ENCODE peak calls at places on chromosomes 16 and 17, in eight cellular contexts. J is KBM-7; C is left cardiac atrium; T is effector CD4-positive, alpha-beta T cell; L is WTC11; R is AG08395; Y is WERI-Rb-1; N is iris pigment epithelial cell. I is an unnamed sample.
A peak's percentile ranks its signal among the peaks of the same experiment; 100 is the strongest.

GRCh38 chr16:88504489-88505404 is 51.7 kb downstream of the ZFPM1 start:
- DNase-seq in J (no peak), C (no peak), T (no peak), L (no peak), R (no peak), Y (peak; percentile 84), N (no peak), I (no peak)

GRCh38 chr16:57354311-57354710 is 4.3 kb upstream of the CCL22 start:
- DNase-seq in J (no peak), C (no peak), T (no peak), L (no peak), R (no peak), Y (no peak), N (no peak), I (no peak)

GRCh38 chr17:57109393-57110151 is 24.5 kb downstream of the AKAP1 start:
- DNase-seq in J (no peak), C (peak; percentile 68), T (no peak), L (peak; percentile 38), R (no peak), Y (peak; percentile 41), N (peak; percentile 18), I (no peak)

GRCh38 chr17:77098884-77099545 is 41.8 kb upstream of the SEC14L1 start:
- DNase-seq in J (peak; percentile 37), C (no peak), T (peak; percentile 8), L (no peak), R (peak; percentile 73), Y (no peak), N (peak; percentile 94), I (peak; percentile 69)

GRCh38 chr17:41992576-41992975 is 24.7 kb downstream of the DNAJC7 start:
- DNase-seq in J (no peak), C (no peak), T (no peak), L (no peak), R (no peak), Y (no peak), N (no peak), I (no peak)

GRCh38 chr17:40909351-40909750 is 24.3 kb upstream of the KRT20 start:
- DNase-seq in J (peak; percentile 73), C (peak; percentile 72), T (peak; percentile 54), L (peak; percentile 79), R (peak; percentile 91), Y (peak; percentile 82), N (peak; percentile 96), I (peak; percentile 86)

GRCh38 chr17:44916781-44917241 is 1.5 kb upstream of the GFAP start:
- DNase-seq in J (no peak), C (peak; percentile 78), T (no peak), L (no peak), R (peak; percentile 58), Y (no peak), N (no peak), I (no peak)

GRCh38 chr16:11138769-11139623 is 117.0 kb downstream of the SOCS1 start:
- DNase-seq in J (no peak), C (no peak), T (no peak), L (no peak), R (peak; percentile 17), Y (no peak), N (peak; percentile 31), I (no peak)

GRCh38 chr16:72198641-72199250 is 26.8 kb upstream of the PMFBP1 start:
- DNase-seq in J (no peak), C (no peak), T (no peak), L (peak; percentile 15), R (no peak), Y (no peak), N (no peak), I (no peak)

GRCh38 chr16:15495898-15496297 is 61.5 kb downstream of the BMERB1 start:
- DNase-seq in J (no peak), C (no peak), T (no peak), L (no peak), R (no peak), Y (no peak), N (no peak), I (no peak)

GRCh38 chr17:5780476-5780875 is 196.2 kb upstream of the NLRP1 start:
- DNase-seq in J (no peak), C (no peak), T (no peak), L (no peak), R (peak; percentile 64), Y (no peak), N (peak; percentile 79), I (no peak)

GRCh38 chr17:55717898-55718735 is 4.5 kb downstream of the TMEM100 start:
- DNase-seq in J (peak; percentile 73), C (peak; percentile 86), T (peak; percentile 17), L (peak; percentile 82), R (peak; percentile 44), Y (peak; percentile 82), N (peak; percentile 81), I (peak; percentile 94)

GRCh38 chr17:49437696-49438438 is 23.2 kb upstream of the PHB1 start:
- DNase-seq in J (no peak), C (no peak), T (no peak), L (no peak), R (no peak), Y (no peak), N (no peak), I (peak; percentile 3)

GRCh38 chr17:18224428-18225120 is 861 bp upstream of the LLGL1 start:
- DNase-seq in J (no peak), C (peak; percentile 61), T (no peak), L (peak; percentile 82), R (no peak), Y (peak; percentile 58), N (peak; percentile 28), I (peak; percentile 52)

GRCh38 chr17:40092581-40092980 is 7.8 kb downstream of the NR1D1 start:
- DNase-seq in J (no peak), C (no peak), T (no peak), L (no peak), R (peak; percentile 60), Y (peak; percentile 82), N (no peak), I (no peak)

GRCh38 chr17:47980516-47980915 is 9.6 kb downstream of the CDK5RAP3 start:
- DNase-seq in J (no peak), C (no peak), T (no peak), L (no peak), R (no peak), Y (peak; percentile 29), N (no peak), I (no peak)

GRCh38 chr17:44206825-44207155 is 7.1 kb upstream of the ATXN7L3 start:
- DNase-seq in J (no peak), C (no peak), T (no peak), L (no peak), R (no peak), Y (no peak), N (no peak), I (no peak)

GRCh38 chr16:85523602-85524364 is 89.3 kb upstream of the GSE1 start:
- DNase-seq in J (peak; percentile 84), C (peak; percentile 67), T (no peak), L (peak; percentile 70), R (peak; percentile 33), Y (no peak), N (peak; percentile 37), I (peak; percentile 65)

GRCh38 chr17:82225368-82226029 is 3.3 kb upstream of the SLC16A3 start:
- DNase-seq in J (no peak), C (peak; percentile 22), T (no peak), L (no peak), R (no peak), Y (no peak), N (no peak), I (no peak)

GRCh38 chr16:35210681-35211433 is 1751.4 kb downstream of the TP53TG3F start:
- DNase-seq in J (no peak), C (no peak), T (no peak), L (no peak), R (no peak), Y (no peak), N (no peak), I (no peak)

GRCh38 chr17:81052199-81052997 is 17.4 kb downstream of the BAIAP2 start:
- DNase-seq in J (no peak), C (peak; percentile 69), T (no peak), L (no peak), R (no peak), Y (peak; percentile 91), N (no peak), I (no peak)

GRCh38 chr16:78523212-78523995 is 423.9 kb downstream of the WWOX start:
- DNase-seq in J (peak; percentile 3), C (no peak), T (no peak), L (no peak), R (no peak), Y (no peak), N (no peak), I (no peak)